ENCODE peak calls at places on chromosomes 6 and 20, in eight cellular contexts. Q is Peyer's patch, J is K562, W is esophagus squamous epithelium, U is H1, V is ovary, S is right lobe of liver, R is sigmoid colon. B is an unnamed sample.

GRCh38 chr20:25324412-25324811 is 66.2 kb downstream of the ABHD12 start:
- DNase-seq in Q (no peak), J (no peak), W (no peak), U (no peak), V (no peak), S (no peak), R (no peak), B (peak; percentile 38)

GRCh38 chr6:16223362-16223761 is 15.0 kb upstream of the GMPR start:
- DNase-seq in Q (no peak), J (no peak), W (no peak), U (no peak), V (peak; percentile 26), S (no peak), R (no peak), B (no peak)

GRCh38 chr20:7926767-7927166 is 13.5 kb downstream of the HAO1 start:
- DNase-seq in Q (no peak), J (no peak), W (no peak), U (no peak), V (no peak), S (no peak), R (no peak), B (no peak)

GRCh38 chr6:49563006-49563886 is 12.8 kb downstream of the C6orf141 start:
- DNase-seq in Q (no peak), J (no peak), W (no peak), U (no peak), V (no peak), S (no peak), R (no peak), B (no peak)

GRCh38 chr6:41785689-41786450 is 1.6 kb upstream of the TOMM6 start:
- DNase-seq in Q (no peak), J (no peak), W (no peak), U (no peak), V (no peak), S (no peak), R (no peak), B (peak; percentile 46)

GRCh38 chr20:1940581-1940980 is 45.4 kb downstream of the SIRPA start:
- DNase-seq in Q (no peak), J (no peak), W (no peak), U (no peak), V (no peak), S (no peak), R (no peak), B (no peak)

GRCh38 chr6:144033816-144034540 is 25.9 kb upstream of the PLAGL1 start:
- DNase-seq in Q (no peak), J (peak; percentile 32), W (no peak), U (no peak), V (no peak), S (no peak), R (no peak), B (peak; percentile 29)

GRCh38 chr6:125050663-125051318 is 88.6 kb downstream of the RNF217 start:
- DNase-seq in Q (no peak), J (no peak), W (no peak), U (no peak), V (no peak), S (no peak), R (no peak), B (no peak)

GRCh38 chr6:146923434-146923833 is 280.8 kb upstream of the STXBP5 start:
- DNase-seq in Q (no peak), J (no peak), W (no peak), U (no peak), V (no peak), S (no peak), R (no peak), B (no peak)

GRCh38 chr6:47162793-47163192 is 120.7 kb upstream of the ADGRF1 start:
- DNase-seq in Q (no peak), J (no peak), W (no peak), U (no peak), V (no peak), S (no peak), R (no peak), B (no peak)

GRCh38 chr6:149755300-149756260 is 6.0 kb downstream of the PCMT1 start:
- DNase-seq in Q (no peak), J (peak; percentile 37), W (no peak), U (no peak), V (no peak), S (no peak), R (no peak), B (no peak)

GRCh38 chr20:59718071-59718470 is 113.7 kb downstream of the PHACTR3 start:
- DNase-seq in Q (no peak), J (no peak), W (no peak), U (no peak), V (no peak), S (no peak), R (no peak), B (no peak)

GRCh38 chr6:158911746-158912158 is 88.2 kb downstream of the RSPH3 start:
- DNase-seq in Q (no peak), J (no peak), W (no peak), U (no peak), V (no peak), S (no peak), R (no peak), B (no peak)

GRCh38 chr6:105609375-105609991 is 206.6 kb upstream of the PREP start:
- DNase-seq in Q (no peak), J (no peak), W (no peak), U (no peak), V (peak; percentile 18), S (peak; percentile 48), R (peak; percentile 61), B (peak; percentile 30)

GRCh38 chr20:45341939-45342862 is 6.0 kb downstream of the SDC4 start:
- DNase-seq in Q (peak; percentile 59), J (no peak), W (no peak), U (no peak), V (peak; percentile 45), S (peak; percentile 91), R (peak; percentile 89), B (peak; percentile 96)

GRCh38 chr6:123965894-123966293 is 162.2 kb downstream of the NKAIN2 start:
- DNase-seq in Q (no peak), J (no peak), W (no peak), U (peak; percentile 44), V (no peak), S (no peak), R (no peak), B (no peak)

GRCh38 chr20:36666181-36666740 is 20.3 kb upstream of the SLA2 start:
- DNase-seq in Q (no peak), J (no peak), W (no peak), U (no peak), V (no peak), S (no peak), R (no peak), B (no peak)

GRCh38 chr6:129644567-129645015 is 65.4 kb downstream of the ARHGAP18 start:
- DNase-seq in Q (no peak), J (no peak), W (no peak), U (no peak), V (no peak), S (no peak), R (no peak), B (no peak)

GRCh38 chr6:33742092-33742491 is 4.6 kb downstream of the IP6K3 start:
- DNase-seq in Q (no peak), J (no peak), W (no peak), U (no peak), V (no peak), S (no peak), R (no peak), B (no peak)

GRCh38 chr20:22462975-22463914 is 121.1 kb downstream of the FOXA2 start:
- DNase-seq in Q (no peak), J (no peak), W (no peak), U (no peak), V (no peak), S (no peak), R (no peak), B (no peak)

GRCh38 chr6:35146453-35146852 is 5.3 kb upstream of the TCP11 start:
- DNase-seq in Q (no peak), J (peak; percentile 50), W (no peak), U (no peak), V (no peak), S (peak; percentile 71), R (no peak), B (peak; percentile 59)

GRCh38 chr6:154307696-154308425 is 48.7 kb downstream of the IPCEF1 start:
- DNase-seq in Q (no peak), J (no peak), W (no peak), U (no peak), V (no peak), S (no peak), R (no peak), B (no peak)

GRCh38 chr6:154306696-154307095 is 49.9 kb downstream of the IPCEF1 start:
- DNase-seq in Q (no peak), J (no peak), W (no peak), U (no peak), V (no peak), S (no peak), R (no peak), B (no peak)

GRCh38 chr6:154314084-154314483 is 42.5 kb downstream of the IPCEF1 start:
- DNase-seq in Q (no peak), J (no peak), W (no peak), U (no peak), V (no peak), S (no peak), R (no peak), B (no peak)

GRCh38 chr6:154308986-154309385 is 47.6 kb downstream of the IPCEF1 start:
- DNase-seq in Q (no peak), J (no peak), W (no peak), U (no peak), V (no peak), S (no peak), R (no peak), B (no peak)
- H3K27ac ChIP-seq in Q (no peak overlapping the region), J (no peak overlapping the region), W (no peak overlapping the region), U (no peak overlapping the region), V (no peak overlapping the region), S (no peak overlapping the region), R (no peak overlapping the region), B (no peak overlapping the region)

GRCh38 chr20:64051532-64052325 is 2.3 kb upstream of the SOX18 start:
- DNase-seq in Q (no peak), J (no peak), W (no peak), U (no peak), V (no peak), S (no peak), R (no peak), B (peak; percentile 78)
- TF ChIP-seq POLR2A in Q (no peak), J (no peak), W (peak; percentile 17), U (no peak), V (no peak), S (peak; percentile 15), R (no peak), B (peak; percentile 10)

GRCh38 chr6:70289299-70289698 is 13.6 kb downstream of the COL9A1 start:
- DNase-seq in Q (no peak), J (no peak), W (no peak), U (no peak), V (no peak), S (no peak), R (no peak), B (no peak)
- H3K27ac ChIP-seq in Q (no peak overlapping the region), J (no peak overlapping the region), W (no peak overlapping the region), U (no peak overlapping the region), V (no peak overlapping the region), S (no peak overlapping the region), R (no peak overlapping the region), B (no peak overlapping the region)

GRCh38 chr20:18566892-18567738 is at the start of gene SMIM26:
- DNase-seq in Q (peak; percentile 96), J (peak; percentile 88), W (peak; percentile 63), U (peak; percentile 82), V (peak; percentile 94), S (peak; percentile 97), R (peak; percentile 97), B (peak; percentile 96)
- TF ChIP-seq POLR2A in Q (peak; percentile 38), J (peak; percentile 79), W (peak; percentile 53), U (peak; percentile 40), V (peak; percentile 46), S (peak; percentile 62), R (peak; percentile 53), B (peak; percentile 50)

GRCh38 chr20:38985603-38986170 is 23.5 kb downstream of the DHX35 start:
- DNase-seq in Q (no peak), J (no peak), W (no peak), U (no peak), V (no peak), S (no peak), R (no peak), B (no peak)
- H3K27ac ChIP-seq in Q (no peak overlapping the region), J (no peak overlapping the region), W (peak overlapping the region; percentile 79), U (no peak overlapping the region), V (no peak overlapping the region), S (peak overlapping the region; percentile 68), R (peak overlapping the region; percentile 89), B (peak overlapping the region; percentile 41)